ENCODE peak calls at places on chromosomes 7 and 10, in seven cellular contexts. L is neuronal stem cell, D is IMR-90, I is H9, P is mesenchymal stem cell, Q is trophoblast cell, R is H1. Z is an unnamed sample.

GRCh38 chr10:36606234-36606839 is 519.1 kb upstream of the ANKRD30A start:
- DNase-seq in L (no peak), D (peak), I (no peak), P (peak), Q (no peak), R (no peak), Z (no peak)

GRCh38 chr10:93030409-93030808 is 30.2 kb upstream of the CYP26C1 start:
- DNase-seq in L (no peak), D (peak), I (no peak), P (peak), Q (peak), R (no peak), Z (peak)

GRCh38 chr7:30992414-30992813 is 28.7 kb downstream of the GHRHR start:
- DNase-seq in L (no peak), D (no peak), I (no peak), P (no peak), Q (no peak), R (no peak), Z (no peak)

GRCh38 chr10:79985481-79986072 is 36.7 kb upstream of the SFTPD start:
- DNase-seq in L (no peak), D (no peak), I (no peak), P (peak), Q (peak), R (no peak), Z (no peak)

GRCh38 chr10:113058175-113058961 is 108.3 kb downstream of the TCF7L2 start:
- DNase-seq in L (no peak), D (peak), I (peak), P (peak), Q (no peak), R (no peak), Z (peak)

GRCh38 chr10:60958892-60959601 is 15.1 kb upstream of the RHOBTB1 start:
- DNase-seq in L (no peak), D (peak), I (no peak), P (peak), Q (no peak), R (no peak), Z (no peak)

GRCh38 chr7:122260336-122260735 is 44.2 kb downstream of the FEZF1 start:
- DNase-seq in L (no peak), D (no peak), I (no peak), P (no peak), Q (no peak), R (no peak), Z (no peak)

GRCh38 chr10:120314426-120314825 is 142.6 kb upstream of the PLPP4 start:
- DNase-seq in L (no peak), D (no peak), I (no peak), P (no peak), Q (no peak), R (no peak), Z (no peak)

GRCh38 chr10:104330168-104331117 is 7.8 kb downstream of the ITPRIP start:
- DNase-seq in L (no peak), D (peak), I (no peak), P (peak), Q (peak), R (no peak), Z (peak)

GRCh38 chr10:98307916-98308315 is 39.9 kb upstream of the LOXL4 start:
- DNase-seq in L (no peak), D (no peak), I (no peak), P (no peak), Q (no peak), R (no peak), Z (no peak)

GRCh38 chr7:66050990-66051424 is 24.6 kb upstream of the ASL start:
- DNase-seq in L (no peak), D (peak), I (no peak), P (peak), Q (no peak), R (no peak), Z (peak)

GRCh38 chr7:40986351-40986873 is 716.5 kb downstream of the INHBA start:
- DNase-seq in L (no peak), D (peak), I (no peak), P (peak), Q (peak), R (no peak), Z (no peak)

GRCh38 chr10:71548494-71548846 is 151.8 kb downstream of the CDH23 start:
- DNase-seq in L (no peak), D (peak), I (no peak), P (peak), Q (peak), R (no peak), Z (peak)

GRCh38 chr10:71546220-71546619 is 149.5 kb downstream of the CDH23 start:
- DNase-seq in L (no peak), D (no peak), I (no peak), P (no peak), Q (no peak), R (no peak), Z (no peak)

GRCh38 chr10:71545001-71545400 is 148.3 kb downstream of the CDH23 start:
- DNase-seq in L (no peak), D (no peak), I (no peak), P (no peak), Q (no peak), R (no peak), Z (no peak)

GRCh38 chr10:71547841-71548493 is 151.2 kb downstream of the CDH23 start:
- DNase-seq in L (no peak), D (peak), I (no peak), P (peak), Q (no peak), R (no peak), Z (no peak)

DNA sequence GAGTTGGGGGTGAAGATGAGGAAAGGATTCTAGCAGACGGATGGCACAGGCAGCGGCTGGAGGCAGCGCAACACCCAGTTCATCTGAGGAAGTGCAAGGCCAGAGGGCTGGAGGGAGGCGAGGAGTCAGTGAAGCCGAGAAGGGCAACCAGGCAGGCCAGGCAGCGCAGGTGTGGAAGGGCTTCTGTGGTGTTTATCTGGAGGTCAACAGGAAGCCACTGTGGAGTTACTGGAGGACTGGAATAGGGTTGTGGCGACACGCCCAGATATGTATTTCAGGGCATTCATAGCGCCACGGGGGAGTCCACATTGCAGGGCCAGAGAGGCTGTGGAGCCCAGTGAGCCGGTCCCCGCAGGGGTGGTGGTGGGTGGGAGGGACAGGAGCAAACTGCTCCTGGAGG is 150.6 kb downstream of the CDH23 start:
- DNase-seq in L (no peak), D (no peak), I (no peak), P (no peak), Q (no peak), R (no peak), Z (no peak)
- H2BK120ac ChIP-seq in L (no peak), D (no peak), I (no peak), P (no peak), Q (no peak), R (no peak), Z (no peak)

GRCh38 chr10:16814081-16814480 is 3.1 kb downstream of the RSU1 start:
- DNase-seq in L (no peak), D (no peak), I (no peak), P (no peak), Q (no peak), R (no peak), Z (no peak)

GRCh38 chr10:16811292-16811691 is 5.9 kb downstream of the RSU1 start:
- DNase-seq in L (no peak), D (no peak), I (no peak), P (no peak), Q (no peak), R (no peak), Z (no peak)

GRCh38 chr10:16809074-16809718 is 8.0 kb downstream of the RSU1 start:
- DNase-seq in L (peak), D (peak), I (peak), P (peak), Q (peak), R (no peak), Z (peak)

GRCh38 chr10:16816142-16816541 is 1.1 kb downstream of the RSU1 start:
- DNase-seq in L (no peak), D (no peak), I (no peak), P (peak), Q (peak), R (no peak), Z (peak)

DNA sequence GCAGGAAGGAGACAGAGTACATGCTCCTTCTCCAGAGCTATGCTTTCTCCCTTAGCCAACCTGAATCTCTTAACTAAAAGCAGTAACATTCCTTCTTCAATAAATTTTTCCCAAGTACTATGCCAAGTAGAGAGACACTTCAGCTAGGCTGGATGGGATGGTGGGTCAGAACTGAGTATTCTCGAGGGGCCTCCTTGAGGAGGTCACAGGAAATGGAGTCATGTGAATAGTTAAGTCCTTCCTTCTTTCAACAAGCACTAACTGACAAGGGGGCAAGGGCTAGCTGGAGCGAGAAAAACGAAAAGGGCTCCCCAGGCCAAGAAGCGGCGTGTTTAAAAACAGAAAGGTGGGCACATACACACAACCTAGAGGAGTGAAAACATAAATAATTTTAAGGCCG is 5.5 kb downstream of the RSU1 start:
- DNase-seq in L (no peak), D (no peak), I (no peak), P (peak), Q (no peak), R (no peak), Z (no peak)
- H4K8ac ChIP-seq in L (no peak), D (no peak), I (no peak), P (no peak), Q (no peak), R (no peak), Z (no peak)

GRCh38 chr7:124354206-124354605 is 321.3 kb upstream of the TMEM229A start:
- DNase-seq in L (no peak), D (no peak), I (no peak), P (no peak), Q (no peak), R (no peak), Z (no peak)
- H2BK120ac ChIP-seq in L (no peak), D (no peak), I (no peak), P (no peak), Q (no peak), R (no peak), Z (no peak)

GRCh38 chr10:78915331-78915626 is 153.5 kb upstream of the ZMIZ1 start:
- DNase-seq in L (no peak), D (no peak), I (no peak), P (no peak), Q (no peak), R (no peak), Z (no peak)
- H4K8ac ChIP-seq in L (no peak), D (no peak), I (no peak), P (no peak), Q (no peak), R (no peak), Z (no peak)

DNA sequence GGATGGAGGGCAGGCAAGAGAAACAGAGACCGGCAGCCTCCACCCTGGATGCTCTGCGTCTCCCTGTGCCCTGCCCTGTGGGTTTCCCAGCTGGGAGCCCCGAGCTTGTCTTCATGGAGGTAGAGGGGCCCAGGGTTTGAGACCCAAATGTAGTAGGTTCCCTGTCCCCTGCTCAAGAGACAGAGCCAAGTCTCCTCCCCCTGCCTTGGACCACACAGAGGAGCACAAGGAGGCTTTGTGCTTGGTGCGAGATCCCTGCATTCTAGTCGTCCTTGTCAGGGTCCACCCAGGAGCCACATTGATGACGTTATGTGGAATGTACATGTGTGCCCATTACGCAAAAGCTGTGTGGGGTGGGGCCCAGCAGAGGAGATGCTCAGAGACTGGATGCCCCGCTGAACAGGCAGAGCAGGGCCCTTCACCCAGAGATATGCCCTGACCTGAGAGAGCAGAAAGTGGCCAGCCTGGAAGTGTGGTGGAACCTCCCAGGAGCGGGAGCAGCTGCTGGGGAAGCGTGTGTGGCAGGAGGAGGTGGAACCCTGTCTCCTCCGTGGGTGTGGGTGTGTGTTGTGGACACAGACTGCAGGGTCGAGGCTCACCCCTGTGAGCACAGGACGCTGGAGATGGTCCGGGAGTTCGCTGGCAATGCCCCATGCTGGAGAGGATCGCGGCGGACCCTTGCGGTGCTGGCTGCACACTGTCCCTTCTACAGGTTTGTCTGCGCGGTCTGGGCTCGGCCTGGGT is 39.3 kb downstream of the VWA2 start:
- DNase-seq in L (no peak), D (no peak), I (no peak), P (no peak), Q (no peak), R (no peak), Z (no peak)
- H2BK120ac ChIP-seq in L (no peak), D (no peak), I (no peak), P (no peak), Q (no peak), R (no peak), Z (no peak)

GRCh38 chr7:91135703-91136102 is 128.5 kb upstream of the FZD1 start:
- DNase-seq in L (no peak), D (no peak), I (no peak), P (no peak), Q (no peak), R (peak), Z (no peak)
- H4K8ac ChIP-seq in L (no peak), D (no peak), I (no peak), P (no peak), Q (no peak), R (no peak), Z (no peak)

Z was measured in mesendoderm.